ENCODE peak calls at places on chromosome X, in six cellular contexts. J is fibroblast of mammary gland, M is fibroblast of lung, F is pancreas, O is astrocyte of the spinal cord, R is cardiac muscle cell. D is an unnamed sample.

GRCh38 chrX:72479324-72480274 is 93.0 kb downstream of the HDAC8 start:
- DNase-seq in J (no peak), M (no peak), F (no peak), O (no peak), R (no peak), D (no peak)

GRCh38 chrX:153556767-153557166 is 39.3 kb downstream of the ATP2B3 start:
- DNase-seq in J (no peak), M (no peak), F (no peak), O (no peak), R (no peak), D (no peak)

GRCh38 chrX:153828723-153829548 is 1.4 kb downstream of the PDZD4 start:
- DNase-seq in J (no peak), M (no peak), F (no peak), O (no peak), R (peak; percentile 15), D (no peak)

GRCh38 chrX:87409113-87409841 is 108.3 kb upstream of the KLHL4 start:
- DNase-seq in J (peak; percentile 89), M (peak; percentile 94), F (peak; percentile 79), O (peak; percentile 96), R (peak; percentile 96), D (peak; percentile 87)

GRCh38 chrX:2351999-2352995 is 148.5 kb downstream of the DHRSX start:
- DNase-seq in J (peak; percentile 98), M (peak; percentile 99), F (no peak), O (peak; percentile 96), R (peak; percentile 73), D (peak; percentile 77)

GRCh38 chrX:150569155-150569477 is 695 bp downstream of the MTM1 start:
- DNase-seq in J (peak; percentile 44), M (no peak), F (no peak), O (peak; percentile 28), R (peak; percentile 53), D (peak; percentile 46)

GRCh38 chrX:1521459-1521956 is 15.5 kb downstream of the P2RY8 start:
- DNase-seq in J (no peak), M (no peak), F (no peak), O (no peak), R (no peak), D (no peak)

GRCh38 chrX:75547783-75548182 is 24.9 kb upstream of the ZDHHC15 start:
- DNase-seq in J (no peak), M (peak; percentile 9), F (peak; percentile 66), O (no peak), R (no peak), D (no peak)

GRCh38 chrX:23317799-23318724 is 16.6 kb upstream of the PTCHD1 start:
- DNase-seq in J (peak; percentile 6), M (no peak), F (peak; percentile 63), O (no peak), R (peak; percentile 34), D (peak; percentile 6)

GRCh38 chrX:76428243-76429130 is 977 bp downstream of the MAGEE1 start:
- DNase-seq in J (no peak), M (no peak), F (peak; percentile 61), O (no peak), R (no peak), D (no peak)

GRCh38 chrX:133495464-133496391 is 80.4 kb upstream of the GPC4 start:
- DNase-seq in J (peak; percentile 79), M (peak; percentile 82), F (no peak), O (peak; percentile 67), R (peak; percentile 64), D (peak; percentile 88)

GRCh38 chrX:49166914-49167739 is 4.6 kb downstream of the MAGIX start:
- DNase-seq in J (peak; percentile 45), M (peak; percentile 85), F (peak; percentile 65), O (peak; percentile 87), R (peak; percentile 87), D (peak; percentile 75)

GRCh38 chrX:49164589-49165360 is 2.2 kb downstream of the MAGIX start:
- DNase-seq in J (no peak), M (no peak), F (no peak), O (no peak), R (no peak), D (no peak)

GRCh38 chrX:49167740-49168108 is 4.0 kb upstream of the PLP2 start:
- DNase-seq in J (no peak), M (no peak), F (no peak), O (no peak), R (no peak), D (no peak)

GRCh38 chrX:49163555-49164419 is 1.2 kb downstream of the MAGIX start:
- DNase-seq in J (peak; percentile 76), M (peak; percentile 65), F (peak; percentile 92), O (peak; percentile 76), R (peak; percentile 87), D (peak; percentile 79)

GRCh38 chrX:49165901-49166881 is 3.6 kb downstream of the MAGIX start:
- DNase-seq in J (peak; percentile 41), M (peak; percentile 76), F (peak; percentile 71), O (peak; percentile 77), R (peak; percentile 76), D (peak; percentile 63)
- H3K4me3 ChIP-seq in J (no peak overlapping the region), M (peak overlapping the region; percentile 23), F (no peak overlapping the region), O (peak overlapping the region; percentile 38), R (no peak overlapping the region), D (peak overlapping the region; percentile 37)

GRCh38 chrX:104567506-104567905 is 1.5 kb downstream of the IL1RAPL2 start:
- DNase-seq in J (no peak), M (no peak), F (no peak), O (no peak), R (no peak), D (no peak)

GRCh38 chrX:104565791-104566687 is at the start of gene IL1RAPL2:
- DNase-seq in J (peak; percentile 28), M (peak; percentile 19), F (peak; percentile 79), O (peak; percentile 10), R (peak; percentile 13), D (no peak)

GRCh38 chrX:104564921-104565703 is 887 bp upstream of the IL1RAPL2 start:
- DNase-seq in J (no peak), M (no peak), F (no peak), O (no peak), R (no peak), D (no peak)

GRCh38 chrX:104566921-104567501 is 1.0 kb downstream of the IL1RAPL2 start:
- DNase-seq in J (no peak), M (no peak), F (peak; percentile 57), O (no peak), R (peak; percentile 2), D (no peak)

GRCh38 chrX:104568304-104568915 is 2.4 kb downstream of the IL1RAPL2 start:
- DNase-seq in J (no peak), M (no peak), F (no peak), O (no peak), R (no peak), D (no peak)
- TF ChIP-seq CTCF in J (no peak), M (no peak), F (no peak), O (no peak), R (no peak), D (no peak)

GRCh38 chrX:45758319-45758718 is 557.6 kb upstream of the DIPK2B start:
- DNase-seq in J (peak; percentile 91), M (peak; percentile 96), F (no peak), O (peak; percentile 92), R (peak; percentile 86), D (peak; percentile 91)
- H3K4me3 ChIP-seq in J (no peak overlapping the region), M (no peak overlapping the region), F (no peak overlapping the region), O (no peak overlapping the region), R (no peak overlapping the region), D (peak overlapping the region; percentile 28)

GRCh38 chrX:115694028-115694427 is 133.1 kb downstream of the PLS3 start:
- DNase-seq in J (no peak), M (no peak), F (no peak), O (no peak), R (no peak), D (no peak)

GRCh38 chrX:115693476-115693875 is 132.5 kb downstream of the PLS3 start:
- DNase-seq in J (no peak), M (no peak), F (no peak), O (no peak), R (no peak), D (no peak)

GRCh38 chrX:115696939-115697338 is 136.0 kb downstream of the PLS3 start:
- DNase-seq in J (no peak), M (no peak), F (no peak), O (no peak), R (no peak), D (no peak)

GRCh38 chrX:115697806-115698205 is 136.8 kb downstream of the PLS3 start:
- DNase-seq in J (no peak), M (no peak), F (no peak), O (no peak), R (no peak), D (peak; percentile 2)

GRCh38 chrX:115696039-115696438 is 135.1 kb downstream of the PLS3 start:
- DNase-seq in J (no peak), M (no peak), F (no peak), O (no peak), R (no peak), D (no peak)
- TF ChIP-seq CTCF in J (no peak), M (no peak), F (no peak), O (no peak), R (no peak), D (no peak)

GRCh38 chrX:103275947-103276567 is 493 bp downstream of the TCEAL5 start:
- DNase-seq in J (no peak), M (no peak), F (no peak), O (no peak), R (no peak), D (no peak)
- H3K4me3 ChIP-seq in J (no peak overlapping the region), M (no peak overlapping the region), F (no peak overlapping the region), O (no peak overlapping the region), R (no peak overlapping the region), D (no peak overlapping the region)

GRCh38 chrX:16112428-16112827 is 10.9 kb upstream of the GRPR start:
- DNase-seq in J (peak; percentile 6), M (no peak), F (no peak), O (no peak), R (no peak), D (no peak)
- TF ChIP-seq CTCF in J (peak; percentile 9), M (no peak), F (no peak), O (no peak), R (no peak), D (no peak)

DNA sequence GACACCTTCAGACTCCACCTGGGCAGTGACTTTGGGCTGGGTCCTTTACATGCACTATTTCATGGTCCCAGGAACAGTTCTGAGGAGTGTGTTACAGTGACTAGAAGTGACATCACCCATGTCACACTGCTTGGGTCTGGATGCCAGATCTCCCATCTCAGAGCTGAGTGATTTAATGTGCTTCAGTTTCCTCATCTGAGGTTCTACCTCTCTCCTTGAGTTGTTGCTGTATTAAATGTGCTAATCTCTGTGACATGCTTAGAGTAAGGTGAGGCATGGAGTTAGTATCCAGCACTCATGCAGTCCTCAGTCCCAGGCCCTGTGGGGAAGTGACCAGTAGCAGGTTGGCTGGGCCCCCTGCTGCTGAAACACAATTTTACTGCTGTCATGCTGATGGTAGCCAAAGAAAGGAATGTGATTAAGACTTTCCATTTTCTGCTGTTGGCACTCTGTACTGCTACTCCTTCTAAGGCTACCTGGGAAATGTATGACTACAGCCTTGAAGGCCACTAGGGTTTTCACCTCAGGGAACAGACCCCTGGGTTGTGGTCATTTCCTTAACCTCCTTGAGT is 639.6 kb downstream of the MID1IP1 start:
- DNase-seq in J (no peak), M (no peak), F (no peak), O (no peak), R (no peak), D (no peak)
- H3K4me3 ChIP-seq in J (no peak overlapping the region), M (no peak overlapping the region), F (no peak overlapping the region), O (no peak overlapping the region), R (no peak overlapping the region), D (no peak overlapping the region)

DNA sequence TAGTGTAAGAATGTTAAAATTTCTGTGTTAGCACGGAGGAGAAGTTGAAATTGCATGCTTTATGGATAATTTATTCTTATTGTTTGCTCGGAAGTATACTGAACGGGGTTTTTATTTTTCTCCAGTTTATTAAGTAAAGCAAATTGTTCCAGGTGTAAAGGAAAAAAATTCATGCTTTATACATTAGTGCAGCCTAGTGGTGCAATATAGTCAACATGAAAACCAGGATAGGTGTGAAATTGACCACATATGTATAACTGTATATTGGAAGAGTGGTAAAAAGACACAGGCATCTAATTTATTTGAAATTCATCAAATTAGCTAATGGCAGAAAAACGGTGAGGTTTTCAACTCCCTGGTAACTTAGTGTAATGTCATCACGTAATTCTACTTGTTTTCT is 959 bp downstream of the BRS3 start:
- DNase-seq in J (no peak), M (no peak), F (no peak), O (no peak), R (no peak), D (no peak)
- TF ChIP-seq CTCF in J (no peak), M (no peak), F (no peak), O (no peak), R (no peak), D (no peak)